ENCODE peak calls at places on chromosomes 7 and 10, in seven cellular contexts. K is heart left ventricle, T is SW 1271, V is iPS-NIHi11, A is HTR-8/SVneo, X is Caki2, Y is immature natural killer cell. E is an unnamed sample.
A peak's percentile ranks its signal among the peaks of the same experiment; 100 is the strongest.

GRCh38 chr10:5355762-5356478 is 8.8 kb upstream of the UCN3 start:
- DNase-seq in T (no peak), X (no peak), K (no peak), A (no peak), Y (no peak), V (no peak), E (no peak)

GRCh38 chr10:30433286-30433778 is 652 bp upstream of the MAP3K8 start:
- DNase-seq in K (peak; percentile 86), Y (no peak), V (peak; percentile 64), T (peak; percentile 79), X (peak; percentile 88), A (peak; percentile 65), E (no peak)

GRCh38 chr10:131137223-131137622 is 174.3 kb downstream of the TCERG1L start:
- DNase-seq in T (no peak), A (no peak), V (no peak), K (no peak), Y (no peak), X (no peak), E (no peak)

GRCh38 chr7:143447500-143447899 is 4.2 kb downstream of the TAS2R60 start:
- DNase-seq in V (no peak), A (no peak), X (no peak), T (no peak), K (no peak), Y (no peak), E (no peak)

GRCh38 chr10:124245191-124245590 is 151.8 kb upstream of the CHST15 start:
- DNase-seq in K (no peak), Y (no peak), A (no peak), V (no peak), X (no peak), T (no peak), E (no peak)

GRCh38 chr10:68233045-68233444 is 1.1 kb upstream of the ATOH7 start:
- DNase-seq in Y (no peak), K (no peak), X (no peak), A (no peak), V (no peak), T (no peak), E (no peak)

GRCh38 chr10:88820990-88821389 is 18.5 kb downstream of the LIPM start:
- DNase-seq in X (no peak), K (no peak), T (no peak), Y (no peak), V (no peak), A (no peak), E (no peak)

GRCh38 chr10:49058341-49059255 is 56.7 kb downstream of the VSTM4 start:
- DNase-seq in A (no peak), V (no peak), T (no peak), K (peak; percentile 57), X (no peak), Y (no peak), E (no peak)

GRCh38 chr7:129401968-129402860 is 32.0 kb upstream of the STRIP2 start:
- DNase-seq in T (peak; percentile 19), Y (peak; percentile 29), V (peak; percentile 14), X (peak; percentile 19), K (no peak), A (no peak), E (no peak)